ENCODE peak calls at places on chromosome 17, in six cellular contexts. One of them, this sample, is unnamed. For H3K4me1, the result is how much of the 10 kb centered on the place peaks cover.

GRCh38 chr17:2436516-2436915 is 35.7 kb upstream of the MNT start:
- DNase-seq in H9: no peak
- DNase-seq in IMR-90: no peak
- DNase-seq in mesendoderm: no peak
- DNase-seq in mesenchymal stem cell: no peak
- DNase-seq in H1: no peak
- DNase-seq in this sample: no peak

GRCh38 chr17:45353047-45353446 is 36.2 kb upstream of the MAP3K14 start:
- DNase-seq in H9: peak
- DNase-seq in IMR-90: no peak
- DNase-seq in mesendoderm: no peak
- DNase-seq in mesenchymal stem cell: no peak
- DNase-seq in H1: no peak
- DNase-seq in this sample: no peak

GRCh38 chr17:2087597-2088211 is 32.8 kb downstream of the HIC1 start:
- DNase-seq in H9: no peak
- DNase-seq in IMR-90: peak
- DNase-seq in mesendoderm: no peak
- DNase-seq in mesenchymal stem cell: peak
- DNase-seq in H1: no peak
- DNase-seq in this sample: no peak

GRCh38 chr17:45581860-45582259 is 91.3 kb upstream of the PLEKHM1 start:
- DNase-seq in H9: no peak
- DNase-seq in IMR-90: no peak
- DNase-seq in mesendoderm: no peak
- DNase-seq in mesenchymal stem cell: peak
- DNase-seq in H1: no peak
- DNase-seq in this sample: no peak

GRCh38 chr17:83057793-83058477 is 21.5 kb upstream of the METRNL start:
- DNase-seq in H9: no peak
- DNase-seq in IMR-90: no peak
- DNase-seq in mesendoderm: no peak
- DNase-seq in mesenchymal stem cell: no peak
- DNase-seq in H1: no peak
- DNase-seq in this sample: no peak

GRCh38 chr17:50199211-50199633 is 2.2 kb downstream of the COL1A1 start:
- DNase-seq in H9: no peak
- DNase-seq in IMR-90: no peak
- DNase-seq in mesendoderm: no peak
- DNase-seq in mesenchymal stem cell: no peak
- DNase-seq in H1: no peak
- DNase-seq in this sample: no peak

GRCh38 chr17:74305865-74306654 is 20.0 kb upstream of the KIF19 start:
- DNase-seq in H9: peak
- DNase-seq in IMR-90: no peak
- DNase-seq in mesendoderm: peak
- DNase-seq in mesenchymal stem cell: no peak
- DNase-seq in H1: no peak
- DNase-seq in this sample: no peak

GRCh38 chr17:9932481-9932880 is 27.4 kb upstream of the RCVRN start:
- DNase-seq in H9: no peak
- DNase-seq in IMR-90: peak
- DNase-seq in mesendoderm: no peak
- DNase-seq in mesenchymal stem cell: peak
- DNase-seq in H1: no peak
- DNase-seq in this sample: no peak

GRCh38 chr17:82372063-82372590 is 562 bp downstream of the UTS2R start:
- DNase-seq in H9: no peak
- DNase-seq in IMR-90: no peak
- DNase-seq in mesendoderm: no peak
- DNase-seq in mesenchymal stem cell: no peak
- DNase-seq in H1: no peak
- DNase-seq in this sample: no peak

GRCh38 chr17:83176272-83176955 is 97.0 kb downstream of the METRNL start:
- DNase-seq in H9: no peak
- DNase-seq in IMR-90: no peak
- DNase-seq in mesendoderm: no peak
- DNase-seq in mesenchymal stem cell: no peak
- DNase-seq in H1: peak
- DNase-seq in this sample: no peak

GRCh38 chr17:57211010-57211411 is 45.3 kb upstream of the MSI2 start:
- DNase-seq in H9: no peak
- DNase-seq in IMR-90: no peak
- DNase-seq in mesendoderm: peak
- DNase-seq in mesenchymal stem cell: peak
- DNase-seq in H1: peak
- DNase-seq in this sample: no peak

GRCh38 chr17:81577278-81578000 is 25.3 kb upstream of the FAAP100 start:
- DNase-seq in H9: peak
- DNase-seq in IMR-90: no peak
- DNase-seq in mesendoderm: no peak
- DNase-seq in mesenchymal stem cell: no peak
- DNase-seq in H1: no peak
- DNase-seq in this sample: no peak

GRCh38 chr17:50181601-50182345 is 16.0 kb downstream of the SGCA start:
- DNase-seq in H9: no peak
- DNase-seq in IMR-90: peak
- DNase-seq in mesendoderm: no peak
- DNase-seq in mesenchymal stem cell: peak
- DNase-seq in H1: no peak
- DNase-seq in this sample: no peak

GRCh38 chr17:1843947-1844346 is 14.1 kb downstream of the RPA1 start:
- DNase-seq in H9: no peak
- DNase-seq in IMR-90: no peak
- DNase-seq in mesendoderm: no peak
- DNase-seq in mesenchymal stem cell: no peak
- DNase-seq in H1: no peak
- DNase-seq in this sample: no peak

GRCh38 chr17:49588312-49588711 is 12.6 kb downstream of the NXPH3 start:
- DNase-seq in H9: no peak
- DNase-seq in IMR-90: no peak
- DNase-seq in mesendoderm: no peak
- DNase-seq in mesenchymal stem cell: no peak
- DNase-seq in H1: no peak
- DNase-seq in this sample: no peak

GRCh38 chr17:44780161-44780560 is 21.4 kb downstream of the ADAM11 start:
- DNase-seq in H9: peak
- DNase-seq in IMR-90: no peak
- DNase-seq in mesendoderm: no peak
- DNase-seq in mesenchymal stem cell: no peak
- DNase-seq in H1: no peak
- DNase-seq in this sample: no peak

GRCh38 chr17:33328129-33328528 is 35.0 kb upstream of the ASIC2 start:
- DNase-seq in H9: peak
- DNase-seq in IMR-90: peak
- DNase-seq in mesendoderm: peak
- DNase-seq in mesenchymal stem cell: peak
- DNase-seq in H1: peak
- DNase-seq in this sample: peak

GRCh38 chr17:74288785-74289184 is 14.8 kb downstream of the DNAI2 start:
- DNase-seq in H9: no peak
- DNase-seq in IMR-90: no peak
- DNase-seq in mesendoderm: no peak
- DNase-seq in mesenchymal stem cell: no peak
- DNase-seq in H1: no peak
- DNase-seq in this sample: no peak

GRCh38 chr17:48995332-48995870 is 1.8 kb upstream of the IGF2BP1 start:
- DNase-seq in H9: peak
- DNase-seq in IMR-90: no peak
- DNase-seq in mesendoderm: peak
- DNase-seq in mesenchymal stem cell: peak
- DNase-seq in H1: peak
- DNase-seq in this sample: peak

GRCh38 chr17:49101054-49101534 is 31.5 kb upstream of the B4GALNT2 start:
- DNase-seq in H9: no peak
- DNase-seq in IMR-90: peak
- DNase-seq in mesendoderm: peak
- DNase-seq in mesenchymal stem cell: peak
- DNase-seq in H1: no peak
- DNase-seq in this sample: no peak

GRCh38 chr17:7380855-7381683 is at the start of gene TNK1:
- DNase-seq in H9: peak
- DNase-seq in IMR-90: no peak
- DNase-seq in mesendoderm: peak
- DNase-seq in mesenchymal stem cell: no peak
- DNase-seq in H1: peak
- DNase-seq in this sample: no peak

GRCh38 chr17:82218349-82219075 is 5.9 kb upstream of the CCDC57 start:
- DNase-seq in H9: peak
- DNase-seq in IMR-90: no peak
- DNase-seq in mesendoderm: no peak
- DNase-seq in mesenchymal stem cell: no peak
- DNase-seq in H1: no peak
- DNase-seq in this sample: no peak

GRCh38 chr17:54172654-54173316 is 350.1 kb downstream of the KIF2B start:
- DNase-seq in H9: peak
- DNase-seq in IMR-90: no peak
- DNase-seq in mesendoderm: peak
- DNase-seq in mesenchymal stem cell: peak
- DNase-seq in H1: peak
- DNase-seq in this sample: no peak

GRCh38 chr17:49779730-49780220 is 8.7 kb upstream of the KAT7 start:
- DNase-seq in H9: no peak
- DNase-seq in IMR-90: peak
- DNase-seq in mesendoderm: peak
- DNase-seq in mesenchymal stem cell: peak
- DNase-seq in H1: no peak
- DNase-seq in this sample: no peak

GRCh38 chr17:17999364-18000007 is 26.8 kb downstream of the DRC3 start:
- DNase-seq in H9: no peak
- DNase-seq in IMR-90: peak
- DNase-seq in mesendoderm: no peak
- DNase-seq in mesenchymal stem cell: peak
- DNase-seq in H1: no peak
- DNase-seq in this sample: no peak

GRCh38 chr17:38326996-38327792 is 16.6 kb downstream of the GPR179 start:
- DNase-seq in H9: peak
- DNase-seq in IMR-90: no peak
- DNase-seq in mesendoderm: no peak
- DNase-seq in mesenchymal stem cell: no peak
- DNase-seq in H1: no peak
- DNase-seq in this sample: no peak

GRCh38 chr17:78316115-78316866 is 43.6 kb downstream of the SOCS3 start:
- DNase-seq in H9: peak
- DNase-seq in IMR-90: no peak
- DNase-seq in mesendoderm: peak
- DNase-seq in mesenchymal stem cell: no peak
- DNase-seq in H1: peak
- DNase-seq in this sample: no peak
- H2BK5ac ChIP-seq in H9: no peak
- H2BK5ac ChIP-seq in IMR-90: peak
- H2BK5ac ChIP-seq in mesendoderm: peak
- H2BK5ac ChIP-seq in mesenchymal stem cell: peak
- H2BK5ac ChIP-seq in H1: peak
- H2BK5ac ChIP-seq in this sample: peak

GRCh38 chr17:78173025-78173715 is 4.8 kb downstream of the SYNGR2 start:
- DNase-seq in H9: no peak
- DNase-seq in IMR-90: no peak
- DNase-seq in mesendoderm: no peak
- DNase-seq in mesenchymal stem cell: peak
- DNase-seq in H1: no peak
- DNase-seq in this sample: no peak
- H3K4me1 ChIP-seq in H9: under half
- H3K4me1 ChIP-seq in IMR-90: under half
- H3K4me1 ChIP-seq in mesendoderm: under half
- H3K4me1 ChIP-seq in mesenchymal stem cell: under half
- H3K4me1 ChIP-seq in H1: under half
- H3K4me1 ChIP-seq in this sample: under half

GRCh38 chr17:70124723-70125122 is 44.6 kb upstream of the KCNJ2 start:
- DNase-seq in H9: no peak
- DNase-seq in IMR-90: no peak
- DNase-seq in mesendoderm: no peak
- DNase-seq in mesenchymal stem cell: no peak
- DNase-seq in H1: no peak
- DNase-seq in this sample: no peak
- H2BK5ac ChIP-seq in H9: no peak
- H2BK5ac ChIP-seq in IMR-90: no peak
- H2BK5ac ChIP-seq in mesendoderm: peak
- H2BK5ac ChIP-seq in mesenchymal stem cell: no peak
- H2BK5ac ChIP-seq in H1: no peak
- H2BK5ac ChIP-seq in this sample: no peak

GRCh38 chr17:19387921-19388521 is 1.0 kb upstream of the MFAP4 start:
- DNase-seq in H9: no peak
- DNase-seq in IMR-90: peak
- DNase-seq in mesendoderm: peak
- DNase-seq in mesenchymal stem cell: peak
- DNase-seq in H1: no peak
- DNase-seq in this sample: no peak
- H3K4me1 ChIP-seq in H9: under half
- H3K4me1 ChIP-seq in IMR-90: under half
- H3K4me1 ChIP-seq in mesendoderm: under half
- H3K4me1 ChIP-seq in mesenchymal stem cell: under half
- H3K4me1 ChIP-seq in H1: under half
- H3K4me1 ChIP-seq in this sample: under half

DNA sequence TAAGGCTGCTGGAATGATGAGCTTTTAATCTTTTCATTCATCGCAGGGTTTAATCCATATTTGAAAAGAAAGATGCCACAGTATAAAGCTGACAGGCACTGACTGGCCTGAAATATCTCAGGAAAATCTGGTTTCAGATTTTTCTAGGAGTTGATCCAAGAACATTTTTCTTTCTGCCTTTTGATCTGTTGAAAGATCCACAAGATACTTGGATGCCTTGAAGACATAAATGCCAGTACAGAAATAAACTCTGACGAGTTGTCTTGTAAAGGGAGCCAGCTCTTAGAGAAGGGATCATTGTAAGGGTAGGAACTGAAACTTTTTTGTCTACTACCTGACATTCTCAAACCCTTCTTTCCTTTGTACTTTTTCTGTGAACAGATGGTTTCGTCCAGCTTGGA is 25.4 kb upstream of the KRT20 start:
- DNase-seq in H9: no peak
- DNase-seq in IMR-90: peak
- DNase-seq in mesendoderm: no peak
- DNase-seq in mesenchymal stem cell: peak
- DNase-seq in H1: no peak
- DNase-seq in this sample: no peak
- H2BK5ac ChIP-seq in H9: no peak
- H2BK5ac ChIP-seq in IMR-90: peak
- H2BK5ac ChIP-seq in mesendoderm: no peak
- H2BK5ac ChIP-seq in mesenchymal stem cell: peak
- H2BK5ac ChIP-seq in H1: no peak
- H2BK5ac ChIP-seq in this sample: no peak

GRCh38 chr17:32274643-32275042 is 9.0 kb downstream of the RHBDL3 start:
- DNase-seq in H9: no peak
- DNase-seq in IMR-90: no peak
- DNase-seq in mesendoderm: no peak
- DNase-seq in mesenchymal stem cell: no peak
- DNase-seq in H1: no peak
- DNase-seq in this sample: no peak
- H3K4me1 ChIP-seq in H9: under half
- H3K4me1 ChIP-seq in IMR-90: under half
- H3K4me1 ChIP-seq in mesendoderm: under half
- H3K4me1 ChIP-seq in mesenchymal stem cell: under half
- H3K4me1 ChIP-seq in H1: under half
- H3K4me1 ChIP-seq in this sample: under half